ENCODE peak calls at places on chromosome 18, in six cellular contexts. B is adrenal gland, L is endothelial cell of umbilical vein, P is brain microvascular endothelial cell, W is IMR-90, K is K562. R is an unnamed sample.
A peak's percentile ranks its signal among the peaks of the same experiment; 100 is the strongest.

GRCh38 chr18:26004827-26005226 is 85.6 kb downstream of the SS18 start:
- DNase-seq in B (no peak), L (no peak), P (no peak), W (no peak), K (no peak), R (no peak)

GRCh38 chr18:24414349-24415003 is 12.0 kb upstream of the IMPACT start:
- DNase-seq in B (no peak), L (no peak), P (no peak), W (no peak), K (no peak), R (no peak)

GRCh38 chr18:25284861-25285574 is 66.9 kb downstream of the ZNF521 start:
- DNase-seq in B (no peak), L (no peak), P (no peak), W (peak; percentile 41), K (no peak), R (no peak)

GRCh38 chr18:67636597-67637385 is 120.3 kb upstream of the DSEL start:
- DNase-seq in B (no peak), L (no peak), P (no peak), W (no peak), K (no peak), R (no peak)

GRCh38 chr18:10121028-10121427 is 207.2 kb downstream of the VAPA start:
- DNase-seq in B (no peak), L (no peak), P (no peak), W (peak; percentile 37), K (no peak), R (no peak)

GRCh38 chr18:23618862-23619387 is 32.6 kb upstream of the NPC1 start:
- DNase-seq in B (peak; percentile 12), L (no peak), P (no peak), W (no peak), K (no peak), R (peak; percentile 71)

GRCh38 chr18:45374878-45375630 is 240.2 kb upstream of the SLC14A2 start:
- DNase-seq in B (no peak), L (no peak), P (no peak), W (no peak), K (no peak), R (no peak)

GRCh38 chr18:74353169-74353775 is 37.6 kb downstream of the C18orf63 start:
- DNase-seq in B (peak; percentile 73), L (peak; percentile 53), P (peak; percentile 77), W (peak; percentile 74), K (peak; percentile 4), R (peak; percentile 75)

GRCh38 chr18:5268874-5269273 is 26.7 kb downstream of the ZBTB14 start:
- DNase-seq in B (no peak), L (no peak), P (no peak), W (no peak), K (no peak), R (no peak)

DNA sequence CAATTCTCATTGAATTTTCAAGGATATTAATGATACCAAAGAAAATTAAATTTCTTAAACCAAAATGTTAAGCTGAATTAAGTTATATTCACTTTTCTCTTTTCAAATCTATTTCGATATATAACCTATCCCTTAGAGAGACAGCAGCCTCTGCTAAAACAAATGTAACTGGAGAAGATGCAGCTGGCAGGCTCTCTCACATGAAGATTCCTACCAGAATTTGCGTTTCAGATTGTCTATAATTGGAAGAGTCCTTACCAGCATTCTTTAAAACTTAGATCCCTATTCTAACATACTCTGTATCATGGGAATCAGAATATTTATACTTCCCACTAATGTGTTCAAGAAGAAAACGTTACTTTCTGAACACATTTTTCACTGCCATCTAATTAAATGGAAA is 1.6 kb downstream of the PTPN2 start:
- DNase-seq in B (no peak), L (no peak), P (no peak), W (peak; percentile 57), K (no peak), R (no peak)
- H3K4me3 ChIP-seq in B (no peak overlapping the region), L (no peak overlapping the region), P (peak overlapping the region; percentile 83), W (peak overlapping the region; percentile 71), K (peak overlapping the region; percentile 84), R (peak overlapping the region; percentile 67)

GRCh38 chr18:48940854-48941531 is 9.8 kb downstream of the SMAD7 start:
- DNase-seq in B (no peak), L (peak; percentile 58), P (no peak), W (peak; percentile 45), K (no peak), R (no peak)

GRCh38 chr18:48937869-48938750 is 12.7 kb downstream of the SMAD7 start:
- DNase-seq in B (no peak), L (peak; percentile 23), P (no peak), W (no peak), K (no peak), R (no peak)

GRCh38 chr18:48941672-48942071 is 9.1 kb downstream of the SMAD7 start:
- DNase-seq in B (no peak), L (peak; percentile 17), P (no peak), W (no peak), K (no peak), R (no peak)

GRCh38 chr18:48938827-48939367 is 11.9 kb downstream of the SMAD7 start:
- DNase-seq in B (no peak), L (peak; percentile 20), P (no peak), W (no peak), K (no peak), R (no peak)

GRCh38 chr18:48939368-48940097 is 11.2 kb downstream of the SMAD7 start:
- DNase-seq in B (peak; percentile 52), L (peak; percentile 69), P (no peak), W (no peak), K (no peak), R (no peak)
- H3K27ac ChIP-seq in B (peak overlapping the region; percentile 68), L (peak overlapping the region; percentile 54), P (peak overlapping the region; percentile 50), W (peak overlapping the region; percentile 71), K (no peak overlapping the region), R (no peak overlapping the region)

GRCh38 chr18:65568866-65569265 is 181.9 kb upstream of the CDH7 start:
- DNase-seq in B (no peak), L (no peak), P (no peak), W (no peak), K (no peak), R (no peak)

DNA sequence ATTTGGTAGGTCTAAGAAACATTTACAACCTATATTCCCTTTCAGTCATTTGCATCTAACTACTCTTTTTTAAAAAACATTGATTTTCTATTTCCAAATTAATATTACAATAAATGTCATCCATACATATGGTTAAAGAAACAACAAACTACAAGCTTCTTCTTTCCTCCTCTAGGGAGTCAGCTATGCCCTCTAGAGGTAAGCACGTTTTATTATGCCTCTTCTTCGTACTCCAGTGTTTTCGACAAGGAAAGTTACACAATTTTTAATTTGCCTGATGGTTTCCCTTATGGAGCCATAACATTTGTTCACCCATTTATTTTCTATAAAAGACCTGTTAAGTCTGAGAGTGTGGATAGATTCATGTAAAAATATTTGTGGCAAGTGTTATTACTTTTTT is 183.4 kb upstream of the CDH7 start:
- DNase-seq in B (no peak), L (no peak), P (no peak), W (no peak), K (no peak), R (no peak)
- TF ChIP-seq CTCF in B (no peak), L (no peak), P (peak; percentile 39), W (no peak), K (no peak), R (peak; percentile 37)

GRCh38 chr18:55323051-55323994 is 264.7 kb downstream of the TCF4 start:
- DNase-seq in B (no peak), L (peak; percentile 37), P (no peak), W (peak; percentile 31), K (no peak), R (no peak)
- H3K4me3 ChIP-seq in B (peak overlapping the region; percentile 71), L (no peak overlapping the region), P (no peak overlapping the region), W (peak overlapping the region; percentile 7), K (no peak overlapping the region), R (no peak overlapping the region)